ENCODE peak calls at places on chromosomes 7 and 10, in eight cellular contexts. D is CD14-positive monocyte, T is transverse colon, A is tibial artery, O is type B pancreatic cell, K is neural crest cell, Y is astrocyte of the spinal cord, U is ovary. H is an unnamed sample.

GRCh38 chr7:134693256-134693655 is 46.6 kb downstream of the BPGM start:
- DNase-seq in O (no peak), T (no peak), Y (peak; percentile 92), A (peak; percentile 93), K (no peak), D (no peak), U (peak; percentile 48), H (no peak)

GRCh38 chr7:155769701-155770100 is 42.6 kb downstream of the SHH start:
- DNase-seq in O (no peak), A (no peak), T (no peak), D (no peak), K (no peak), U (no peak), Y (peak; percentile 29), H (no peak)

GRCh38 chr10:78892383-78893191 is 176.2 kb upstream of the ZMIZ1 start:
- DNase-seq in A (no peak), U (no peak), D (no peak), T (no peak), O (peak; percentile 29), K (no peak), Y (no peak), H (peak; percentile 49)

GRCh38 chr10:127997241-127997640 is 90.3 kb downstream of the PTPRE start:
- DNase-seq in T (no peak), A (no peak), D (no peak), K (no peak), U (no peak), Y (no peak), O (no peak), H (no peak)

GRCh38 chr7:17991866-17992648 is 35.6 kb downstream of the PRPS1L1 start:
- DNase-seq in U (no peak), D (no peak), A (no peak), O (no peak), K (no peak), Y (no peak), T (peak; percentile 44), H (no peak)

GRCh38 chr10:124745678-124746077 is 1.5 kb upstream of the FAM53B start:
- DNase-seq in T (no peak), K (no peak), U (no peak), A (no peak), D (no peak), Y (peak; percentile 67), O (no peak), H (no peak)

GRCh38 chr7:105662998-105663397 is 81.7 kb upstream of the EFCAB10 start:
- DNase-seq in U (no peak), A (no peak), T (no peak), K (no peak), D (no peak), O (no peak), Y (no peak), H (no peak)

GRCh38 chr7:92615861-92616260 is 25.7 kb upstream of the FAM133B start:
- DNase-seq in O (no peak), D (no peak), T (no peak), U (no peak), A (no peak), K (no peak), Y (no peak), H (no peak)

GRCh38 chr10:50420166-50420565 is 168.8 kb upstream of the ASAH2 start:
- DNase-seq in U (no peak), D (no peak), Y (no peak), K (no peak), A (no peak), T (no peak), O (no peak), H (no peak)

GRCh38 chr7:7946486-7946885 is 22.1 kb upstream of the GLCCI1 start:
- DNase-seq in U (no peak), K (no peak), Y (no peak), A (no peak), T (no peak), D (no peak), O (no peak), H (no peak)

GRCh38 chr7:99314504-99314903 is 11.2 kb upstream of the ARPC1A start:
- DNase-seq in Y (no peak), K (no peak), D (no peak), A (no peak), T (peak; percentile 75), U (no peak), O (no peak), H (no peak)

GRCh38 chr10:80454526-80455460 is 683 bp downstream of the TSPAN14 start:
- DNase-seq in T (peak; percentile 86), A (peak; percentile 73), U (peak; percentile 62), D (peak; percentile 59), O (no peak), K (no peak), Y (no peak), H (peak; percentile 88)

GRCh38 chr7:116955340-116955739 is 2.0 kb downstream of the ST7 start:
- DNase-seq in O (no peak), D (no peak), K (no peak), Y (no peak), A (no peak), T (no peak), U (no peak), H (no peak)

GRCh38 chr10:92238062-92238585 is 52.8 kb downstream of the CPEB3 start:
- DNase-seq in Y (no peak), T (no peak), A (no peak), U (no peak), K (no peak), O (no peak), D (no peak), H (no peak)

GRCh38 chr10:33478675-33479125 is 144.2 kb upstream of the NRP1 start:
- DNase-seq in A (no peak), T (no peak), Y (no peak), K (no peak), O (no peak), D (no peak), U (no peak), H (no peak)

GRCh38 chr10:85993840-85994507 is 372.6 kb downstream of the GRID1 start:
- DNase-seq in K (no peak), Y (no peak), U (no peak), T (no peak), A (no peak), D (no peak), O (no peak), H (no peak)

GRCh38 chr10:85997544-85997943 is 369.1 kb downstream of the GRID1 start:
- DNase-seq in D (no peak), K (no peak), A (no peak), U (no peak), Y (no peak), T (no peak), O (no peak), H (no peak)

GRCh38 chr10:85993140-85993539 is 373.5 kb downstream of the GRID1 start:
- DNase-seq in U (no peak), T (no peak), D (no peak), K (no peak), O (no peak), A (no peak), Y (no peak), H (no peak)

GRCh38 chr10:85992324-85992723 is 374.3 kb downstream of the GRID1 start:
- DNase-seq in T (no peak), K (no peak), Y (no peak), A (no peak), O (no peak), U (no peak), D (no peak), H (no peak)

DNA sequence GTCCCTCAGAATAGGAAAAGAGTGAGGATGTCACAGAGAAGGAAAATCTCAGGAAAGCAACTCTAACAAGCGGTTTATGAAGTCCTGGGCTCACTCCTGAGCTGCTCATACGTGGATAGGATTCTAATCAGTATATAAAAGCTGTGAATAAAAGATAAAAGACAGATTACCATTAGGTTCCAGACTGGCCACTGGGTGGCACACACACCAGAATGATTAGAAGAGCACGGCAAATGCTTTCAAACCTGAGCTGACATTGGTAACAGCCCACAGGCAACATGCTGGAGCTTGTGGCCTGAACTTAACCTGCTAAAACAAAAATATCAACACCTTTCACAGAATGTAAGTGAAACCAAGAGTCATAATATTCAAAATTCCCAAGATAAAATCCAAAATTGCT is 370.8 kb downstream of the GRID1 start:
- DNase-seq in Y (peak; percentile 0), A (no peak), O (no peak), T (no peak), D (no peak), U (no peak), K (no peak), H (peak; percentile 21)
- TF ChIP-seq CTCF in Y (peak; percentile 17), A (no peak), O (peak; percentile 71), T (no peak), D (no peak), U (no peak), K (peak; percentile 63), H (peak; percentile 45)

DNA sequence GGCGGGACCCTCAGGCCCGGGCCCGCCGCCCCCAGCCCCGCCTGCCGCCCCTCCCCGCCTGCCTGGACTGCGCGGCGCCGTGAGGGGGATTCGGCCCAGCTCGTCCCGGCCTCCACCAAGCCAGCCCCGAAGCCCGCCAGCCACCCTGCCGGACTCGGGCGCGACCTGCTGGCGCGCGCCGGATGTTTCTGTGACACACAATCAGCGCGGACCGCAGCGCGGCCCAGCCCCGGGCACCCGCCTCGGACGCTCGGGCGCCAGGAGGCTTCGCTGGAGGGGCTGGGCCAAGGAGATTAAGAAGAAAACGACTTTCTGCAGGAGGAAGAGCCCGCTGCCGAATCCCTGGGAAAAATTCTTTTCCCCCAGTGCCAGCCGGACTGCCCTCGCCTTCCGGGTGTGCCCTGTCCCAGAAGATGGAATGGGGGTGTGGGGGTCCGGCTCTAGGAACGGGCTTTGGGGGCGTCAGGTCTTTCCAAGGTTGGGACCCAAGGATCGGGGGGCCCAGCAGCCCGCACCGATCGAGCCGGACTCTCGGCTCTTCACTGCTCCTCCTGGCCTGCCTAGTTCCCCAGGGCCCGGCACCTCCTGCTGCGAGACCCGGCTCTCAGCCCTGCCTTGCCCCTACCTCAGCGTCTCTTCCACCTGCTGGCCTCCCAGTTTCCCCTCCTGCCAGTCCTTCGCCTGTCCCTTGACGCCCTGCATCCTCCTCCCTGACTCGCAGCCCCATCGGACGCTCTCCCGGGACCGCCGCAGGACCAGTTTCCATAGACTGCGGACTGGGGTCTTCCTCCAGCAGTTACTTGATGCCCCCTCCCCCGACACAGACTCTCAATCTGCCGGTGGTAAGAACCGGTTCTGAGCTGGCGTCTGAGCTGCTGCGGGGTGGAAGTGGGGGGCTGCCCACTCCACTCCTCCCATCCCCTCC is 82.7 kb downstream of the PAX2 start:
- DNase-seq in O (no peak), Y (no peak), K (peak; percentile 50), D (no peak), A (no peak), T (peak; percentile 49), U (no peak), H (no peak)
- TF ChIP-seq CTCF in O (peak; percentile 48), Y (peak; percentile 3), K (peak; percentile 31), D (no peak), A (no peak), T (no peak), U (no peak), H (peak; percentile 32)

DNA sequence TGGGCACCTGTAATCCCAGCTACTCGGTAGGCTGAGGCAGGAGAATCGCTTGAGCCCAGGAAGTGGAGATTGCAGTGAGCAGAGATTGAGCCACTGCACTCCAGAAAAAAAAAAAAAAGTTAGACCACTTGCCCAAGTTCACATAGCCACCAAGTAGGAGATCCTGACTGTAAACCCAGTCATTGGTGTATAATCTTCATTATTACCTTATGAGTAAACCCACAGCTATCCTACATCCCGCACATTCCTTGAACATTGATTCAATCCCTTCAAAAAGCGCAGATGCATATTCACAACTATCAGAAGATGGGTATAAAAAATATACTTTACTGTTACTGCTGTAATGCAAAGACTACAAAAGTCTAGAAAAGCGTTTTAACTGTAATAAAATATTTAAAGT is 512.9 kb downstream of the SUGCT start:
- DNase-seq in O (no peak), A (no peak), T (no peak), U (no peak), K (no peak), D (no peak), Y (peak; percentile 3), H (no peak)
- TF ChIP-seq CTCF in O (no peak), A (no peak), T (no peak), U (no peak), K (no peak), D (no peak), Y (no peak), H (no peak)

GRCh38 chr7:100607111-100607510 is 4.9 kb downstream of the PCOLCE start:
- DNase-seq in T (no peak), U (no peak), A (no peak), D (no peak), O (no peak), Y (no peak), K (no peak), H (no peak)
- TF ChIP-seq CTCF in T (no peak), U (no peak), A (no peak), D (no peak), O (no peak), Y (no peak), K (no peak), H (no peak)

H was measured in osteocyte.